ENCODE peak calls at places on chromosomes 13 and 19, in six cellular contexts. T is CD8-positive, alpha-beta T cell; U is fibroblast of lung; S is psoas muscle; Y is breast epithelium; O is IMR-90. K is an unnamed sample.

GRCh38 chr19:29666634-29667389 is 1.6 kb downstream of the PLEKHF1 start:
- DNase-seq in T (no peak), S (peak), O (peak), Y (peak), U (peak), K (peak)

GRCh38 chr19:5006201-5006600 is 37.3 kb downstream of the KDM4B start:
- DNase-seq in U (peak), Y (no peak), O (peak), S (no peak), T (no peak), K (peak)

GRCh38 chr13:110127986-110128511 is 178.9 kb downstream of the COL4A1 start:
- DNase-seq in O (peak), T (no peak), S (no peak), U (peak), Y (no peak), K (peak)

GRCh38 chr19:19207637-19208582 is 3.8 kb upstream of the NCAN start:
- DNase-seq in T (no peak), Y (no peak), S (no peak), O (no peak), U (no peak), K (no peak)

GRCh38 chr19:33580026-33580644 is 41.6 kb upstream of the CHST8 start:
- DNase-seq in Y (peak), U (no peak), O (no peak), T (no peak), S (no peak), K (no peak)

GRCh38 chr19:15672580-15673175 is at the start of gene CYP4F12:
- DNase-seq in Y (peak), U (no peak), T (peak), O (no peak), S (peak), K (peak)

GRCh38 chr19:57302020-57302465 is 18.2 kb upstream of the ZNF543 start:
- DNase-seq in T (no peak), U (peak), S (peak), Y (peak), O (peak), K (peak)

GRCh38 chr13:42001580-42001979 is 40.7 kb upstream of the VWA8 start:
- DNase-seq in T (no peak), Y (no peak), O (peak), U (peak), S (no peak), K (peak)

GRCh38 chr19:17311455-17312248 is 2.3 kb downstream of the DDA1 start:
- DNase-seq in S (no peak), Y (no peak), T (no peak), O (peak), U (peak), K (peak)

GRCh38 chr13:102707465-102707864 is 12.6 kb upstream of the METTL21C start:
- DNase-seq in S (no peak), Y (no peak), O (peak), T (no peak), U (peak), K (peak)

GRCh38 chr13:37226966-37227365 is 121.5 kb upstream of the CSNK1A1L start:
- DNase-seq in S (no peak), Y (no peak), U (peak), T (no peak), O (peak), K (no peak)

GRCh38 chr13:90427322-90428272 is 919.9 kb upstream of the MIR17HG start:
- DNase-seq in Y (no peak), U (no peak), O (no peak), T (no peak), S (no peak), K (no peak)

GRCh38 chr13:112767506-112768471 is 78.0 kb downstream of the ATP11A start:
- DNase-seq in O (no peak), S (peak), T (no peak), Y (no peak), U (no peak), K (no peak)

GRCh38 chr19:40512473-40513344 is 45.9 kb downstream of the SPTBN4 start:
- DNase-seq in S (no peak), O (peak), Y (no peak), T (no peak), U (peak), K (peak)

GRCh38 chr13:24038405-24038804 is 122.1 kb upstream of the SPATA13 start:
- DNase-seq in U (peak), T (no peak), S (no peak), Y (no peak), O (peak), K (no peak)

GRCh38 chr19:15463865-15464371 is 426 bp downstream of the RASAL3 start:
- DNase-seq in Y (no peak), U (no peak), S (no peak), T (peak), O (no peak), K (no peak)

GRCh38 chr19:4375164-4375619 is 25.2 kb downstream of the SH3GL1 start:
- DNase-seq in S (peak), Y (no peak), O (no peak), U (no peak), T (no peak), K (no peak)

GRCh38 chr13:109154146-109154545 is 524.7 kb downstream of the MYO16 start:
- DNase-seq in U (peak), S (no peak), O (no peak), T (no peak), Y (no peak), K (no peak)

GRCh38 chr13:20969182-20969581 is 66.6 kb upstream of the XPO4 start:
- DNase-seq in O (peak), S (no peak), T (no peak), Y (no peak), U (peak), K (peak)

GRCh38 chr13:95304446-95304845 is 3.2 kb upstream of the ABCC4 start:
- DNase-seq in S (no peak), T (no peak), U (no peak), O (no peak), Y (no peak), K (no peak)

GRCh38 chr19:1237027-1237659 is 662 bp downstream of the CBARP start:
- DNase-seq in T (no peak), Y (no peak), U (no peak), O (no peak), S (no peak), K (no peak)

GRCh38 chr19:1234041-1234669 is 3.6 kb downstream of the CBARP start:
- DNase-seq in S (no peak), U (no peak), T (no peak), O (no peak), Y (no peak), K (no peak)

GRCh38 chr19:1236566-1236965 is 1.2 kb downstream of the CBARP start:
- DNase-seq in S (no peak), T (no peak), Y (no peak), O (no peak), U (no peak), K (no peak)

GRCh38 chr19:1234670-1235380 is 3.0 kb downstream of the CBARP start:
- DNase-seq in Y (no peak), U (no peak), S (no peak), T (no peak), O (no peak), K (no peak)

DNA sequence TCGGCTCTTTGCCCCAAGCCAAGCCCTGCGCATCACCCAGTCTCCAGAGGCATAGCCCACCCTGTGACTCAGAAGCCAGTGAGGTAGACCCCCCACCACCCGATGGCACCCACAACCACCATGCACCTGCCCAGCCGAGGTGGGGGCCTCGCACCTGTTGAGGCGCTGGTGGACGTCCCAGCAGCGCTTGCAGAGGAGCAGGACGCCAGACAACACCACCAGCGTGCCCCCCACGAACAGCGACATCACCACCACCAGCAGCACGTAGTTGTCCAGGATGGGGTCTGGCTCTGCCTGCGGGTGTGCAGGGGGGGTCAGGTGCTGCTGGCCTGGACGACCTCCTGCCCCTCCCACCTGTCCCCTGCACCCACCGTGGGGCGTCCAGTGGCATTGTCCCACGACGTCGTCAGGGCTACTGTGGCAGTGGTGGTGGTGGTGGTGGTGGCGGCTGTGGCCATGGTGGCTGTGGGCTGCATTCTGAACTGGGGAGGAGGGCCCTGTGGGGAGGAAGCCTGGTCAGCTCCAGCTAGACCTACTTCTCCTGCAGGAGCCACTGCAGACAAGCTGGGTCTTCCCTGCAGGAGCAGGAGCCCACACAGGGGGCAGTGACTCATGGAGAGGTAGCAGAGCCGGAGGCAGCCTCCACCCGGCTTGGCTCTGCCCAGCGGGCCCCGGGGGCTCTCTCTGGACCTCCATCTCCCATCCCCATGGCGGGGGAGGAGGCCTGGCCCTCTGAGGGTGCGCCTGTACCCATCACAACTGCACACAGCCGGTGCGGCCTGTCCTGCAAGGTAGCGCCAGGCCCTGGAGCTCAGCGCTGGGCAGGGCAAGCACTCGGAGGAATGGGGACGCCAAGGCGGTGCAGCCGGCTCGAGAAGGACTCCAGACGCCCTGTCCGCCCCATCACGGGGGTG is 1.9 kb downstream of the CBARP start:
- DNase-seq in O (peak), S (no peak), U (peak), T (no peak), Y (no peak), K (no peak)
- H3K4me3 ChIP-seq in O (peak), S (no peak), U (no peak), T (no peak), Y (no peak), K (peak)

DNA sequence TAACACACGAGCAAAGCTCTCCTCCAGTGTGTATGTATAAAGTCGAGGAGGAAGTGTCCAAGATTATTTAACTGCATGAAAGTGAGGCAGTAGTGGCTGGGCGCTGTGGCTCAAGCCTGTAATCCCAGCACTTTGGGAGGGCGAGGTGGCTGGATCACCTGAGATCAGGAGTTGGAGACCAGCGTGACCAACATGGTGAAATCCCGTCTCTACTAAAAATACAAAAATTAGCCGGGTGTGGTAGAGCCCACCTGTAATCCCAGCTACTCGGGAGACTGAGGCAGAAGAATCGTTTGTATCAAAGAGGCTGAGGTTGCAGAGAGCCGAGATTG is 1.2 kb upstream of the ZNF20 start:
- DNase-seq in Y (no peak), U (no peak), O (no peak), S (no peak), T (no peak), K (no peak)
- TF ChIP-seq CTCF in Y (no peak), U (no peak), O (no peak), S (no peak), T (peak), K (no peak)

GRCh38 chr19:6334490-6335285 is 1.3 kb upstream of the ACER1 start:
- DNase-seq in S (no peak), T (no peak), U (no peak), O (no peak), Y (no peak), K (no peak)
- H3K4me3 ChIP-seq in S (no peak), T (no peak), U (no peak), O (no peak), Y (no peak), K (no peak)

GRCh38 chr13:85737952-85738351 is 61.3 kb downstream of the SLITRK6 start:
- DNase-seq in Y (no peak), S (no peak), U (no peak), T (no peak), O (no peak), K (no peak)
- TF ChIP-seq CTCF in Y (no peak), S (no peak), U (no peak), T (no peak), O (no peak), K (no peak)

DNA sequence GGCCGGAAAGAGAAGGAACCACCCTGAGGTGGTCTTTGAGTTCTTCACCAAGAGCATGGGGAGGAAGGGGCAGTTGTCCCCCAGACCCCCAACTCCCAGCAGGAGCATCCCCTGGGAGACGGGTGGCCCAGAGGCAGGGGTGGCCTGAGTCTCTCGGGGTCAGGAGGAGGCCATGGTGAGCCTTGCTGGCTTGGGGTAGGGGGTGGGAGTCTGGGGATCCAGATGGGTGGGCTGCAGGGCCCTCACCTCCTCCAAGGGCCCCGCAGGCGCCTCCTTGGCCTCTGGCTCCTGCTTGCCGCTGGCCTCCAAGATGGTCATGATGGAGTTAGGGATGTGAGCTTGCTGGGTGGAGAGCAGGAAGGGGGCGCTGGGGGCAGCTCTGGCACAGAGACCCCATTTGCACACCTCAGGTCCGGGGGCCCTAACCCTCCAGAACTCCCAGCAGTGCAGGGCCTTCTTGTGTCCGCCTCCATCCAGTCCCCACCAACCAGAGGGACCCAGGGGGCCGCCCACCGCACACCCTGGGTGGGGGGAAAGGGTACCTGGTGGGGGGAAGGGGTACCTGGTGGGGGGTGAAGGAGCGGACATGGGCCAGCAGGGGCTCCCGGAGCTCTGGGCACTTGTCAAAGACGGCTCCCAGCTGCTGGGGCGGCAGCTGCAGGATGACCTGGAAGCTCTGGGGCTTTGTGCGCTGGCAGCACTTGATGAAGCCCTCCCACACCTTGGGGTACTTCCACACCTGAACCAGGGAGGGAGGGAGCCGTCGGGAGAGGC is 1.3 kb upstream of the RSPH6A start:
- DNase-seq in O (no peak), S (no peak), T (no peak), U (no peak), Y (no peak), K (no peak)
- H3K4me3 ChIP-seq in O (no peak), S (no peak), T (no peak), U (no peak), Y (no peak), K (no peak)

GRCh38 chr13:101121608-101122007 is 294.7 kb downstream of the NALCN start:
- DNase-seq in O (no peak), T (no peak), U (no peak), S (no peak), Y (no peak), K (no peak)

GRCh38 chr13:101116381-101116780 is 299.9 kb downstream of the NALCN start:
- DNase-seq in O (no peak), U (no peak), Y (no peak), T (no peak), S (no peak), K (no peak)

GRCh38 chr13:101116826-101117225 is 299.5 kb downstream of the NALCN start:
- DNase-seq in U (no peak), O (no peak), S (no peak), T (no peak), Y (no peak), K (no peak)

GRCh38 chr13:101111894-101112293 is 304.4 kb downstream of the NALCN start:
- DNase-seq in T (no peak), O (peak), S (no peak), Y (no peak), U (no peak), K (no peak)

GRCh38 chr13:101115762-101116161 is 300.5 kb downstream of the NALCN start:
- DNase-seq in S (no peak), O (no peak), U (peak), T (no peak), Y (no peak), K (peak)
- TF ChIP-seq CTCF in S (no peak), O (peak), U (peak), T (no peak), Y (no peak), K (peak)

DNA sequence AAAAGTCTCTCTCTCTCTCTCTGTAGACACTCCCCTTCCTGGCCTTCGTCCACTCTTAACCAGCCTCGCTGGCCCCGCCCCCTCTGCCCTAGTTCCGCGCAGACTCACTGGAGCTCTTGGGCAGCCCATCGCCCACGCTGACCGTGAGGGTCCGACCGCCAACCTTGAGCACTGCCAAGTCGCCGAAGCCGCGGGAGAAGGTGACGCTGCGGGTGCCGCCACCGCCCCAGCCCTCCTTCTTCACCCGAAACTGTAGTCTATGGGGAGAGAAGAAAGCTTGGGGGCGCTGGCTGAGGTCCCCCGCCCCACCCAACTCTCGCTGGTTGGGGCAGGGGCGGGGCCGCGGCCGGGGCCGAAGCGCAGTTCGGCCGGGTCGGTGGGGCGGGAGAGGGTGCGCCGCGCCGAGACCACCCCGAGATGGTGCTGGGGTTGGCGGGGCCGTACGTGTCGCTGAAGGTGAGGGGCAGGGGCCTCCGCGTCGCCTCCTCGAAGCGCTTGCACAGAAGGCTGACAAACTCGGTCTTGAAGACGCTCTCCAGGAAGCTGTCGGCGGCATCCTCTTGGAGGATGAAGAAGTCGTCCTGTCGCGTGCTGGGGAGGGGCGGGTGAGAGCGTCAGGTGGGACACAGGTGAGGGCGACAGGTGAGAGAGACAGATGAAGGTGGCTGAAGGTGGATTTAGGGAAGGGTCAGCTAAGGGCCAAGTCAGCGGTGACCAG is 12.5 kb upstream of the ZNF414 start:
- DNase-seq in T (no peak), U (peak), O (peak), S (peak), Y (peak), K (peak)
- H3K4me3 ChIP-seq in T (no peak), U (peak), O (peak), S (peak), Y (peak), K (peak)

GRCh38 chr13:74134777-74135305 is 637 bp upstream of the KLF12 start:
- DNase-seq in Y (no peak), S (peak), T (peak), O (no peak), U (no peak), K (no peak)
- TF ChIP-seq CTCF in Y (no peak), S (no peak), T (no peak), O (no peak), U (no peak), K (no peak)

DNA sequence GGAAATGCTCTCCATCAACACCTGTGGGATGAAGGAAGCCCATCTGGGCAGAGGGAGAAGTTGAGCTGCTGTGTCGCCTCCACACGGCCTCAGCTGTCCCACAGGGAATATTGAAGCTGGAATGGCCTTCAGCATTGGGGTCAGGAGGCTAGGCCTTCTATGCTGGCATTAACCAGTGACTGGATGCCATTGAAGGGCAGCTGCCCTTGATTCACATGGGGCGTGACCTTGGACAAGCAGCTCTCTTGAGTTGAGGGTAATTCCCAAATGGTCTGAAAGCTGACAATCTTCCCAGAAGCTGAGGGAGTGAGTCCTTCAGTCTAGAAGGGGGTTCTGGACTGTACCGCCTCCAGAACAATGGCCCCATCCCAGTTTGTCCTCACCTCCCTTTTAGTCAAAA is 6.7 kb downstream of the BCL3 start:
- DNase-seq in S (no peak), U (no peak), Y (no peak), T (no peak), O (no peak), K (no peak)
- H3K4me3 ChIP-seq in S (peak), U (no peak), Y (no peak), T (no peak), O (no peak), K (no peak)

K was measured in AG10803.